ENCODE peak calls at places on chromosomes 16 and 17, in five cellular contexts. One of them, this sample, is unnamed.

GRCh38 chr17:47624727-47625068 is 25.0 kb upstream of the KPNB1 start:
- DNase-seq in activated T-helper 9 cell treated with anti-CD3 and anti-CD28 coated beads, Interleukin-2, amount 50 U/mL, for 16 hours: no peak
- DNase-seq in activated naive CD4-positive, alpha-beta T cell treated with anti-CD3 and anti-CD28 coated beads, Interleukin-2, amount 50 U/mL, for 16 hours: no peak
- DNase-seq in EL: no peak
- DNase-seq in hepatic stellate cell: no peak
- DNase-seq in this sample: no peak

GRCh38 chr16:75005697-75006096 is 6.9 kb downstream of the ZNRF1 start:
- DNase-seq in activated T-helper 9 cell treated with anti-CD3 and anti-CD28 coated beads, Interleukin-2, amount 50 U/mL, for 16 hours: no peak
- DNase-seq in activated naive CD4-positive, alpha-beta T cell treated with anti-CD3 and anti-CD28 coated beads, Interleukin-2, amount 50 U/mL, for 16 hours: no peak
- DNase-seq in EL: no peak
- DNase-seq in hepatic stellate cell: no peak
- DNase-seq in this sample: no peak

GRCh38 chr17:75819723-75820410 is 24.3 kb downstream of the UNC13D start:
- DNase-seq in activated T-helper 9 cell treated with anti-CD3 and anti-CD28 coated beads, Interleukin-2, amount 50 U/mL, for 16 hours: no peak
- DNase-seq in activated naive CD4-positive, alpha-beta T cell treated with anti-CD3 and anti-CD28 coated beads, Interleukin-2, amount 50 U/mL, for 16 hours: no peak
- DNase-seq in EL: no peak
- DNase-seq in hepatic stellate cell: no peak
- DNase-seq in this sample: no peak

GRCh38 chr16:89332248-89333245 is 115.0 kb downstream of the ZNF778 start:
- DNase-seq in activated T-helper 9 cell treated with anti-CD3 and anti-CD28 coated beads, Interleukin-2, amount 50 U/mL, for 16 hours: no peak
- DNase-seq in activated naive CD4-positive, alpha-beta T cell treated with anti-CD3 and anti-CD28 coated beads, Interleukin-2, amount 50 U/mL, for 16 hours: peak; percentile 8
- DNase-seq in EL: no peak
- DNase-seq in hepatic stellate cell: no peak
- DNase-seq in this sample: no peak

GRCh38 chr16:35102780-35103403 is 1643.5 kb downstream of the TP53TG3F start:
- DNase-seq in activated T-helper 9 cell treated with anti-CD3 and anti-CD28 coated beads, Interleukin-2, amount 50 U/mL, for 16 hours: no peak
- DNase-seq in activated naive CD4-positive, alpha-beta T cell treated with anti-CD3 and anti-CD28 coated beads, Interleukin-2, amount 50 U/mL, for 16 hours: no peak
- DNase-seq in EL: no peak
- DNase-seq in hepatic stellate cell: no peak
- DNase-seq in this sample: no peak

GRCh38 chr16:763386-763785 is 2.9 kb downstream of the MSLN start:
- DNase-seq in activated T-helper 9 cell treated with anti-CD3 and anti-CD28 coated beads, Interleukin-2, amount 50 U/mL, for 16 hours: no peak
- DNase-seq in activated naive CD4-positive, alpha-beta T cell treated with anti-CD3 and anti-CD28 coated beads, Interleukin-2, amount 50 U/mL, for 16 hours: no peak
- DNase-seq in EL: no peak
- DNase-seq in hepatic stellate cell: no peak
- DNase-seq in this sample: no peak

GRCh38 chr17:19937522-19937921 is 40.1 kb downstream of the AKAP10 start:
- DNase-seq in activated T-helper 9 cell treated with anti-CD3 and anti-CD28 coated beads, Interleukin-2, amount 50 U/mL, for 16 hours: no peak
- DNase-seq in activated naive CD4-positive, alpha-beta T cell treated with anti-CD3 and anti-CD28 coated beads, Interleukin-2, amount 50 U/mL, for 16 hours: no peak
- DNase-seq in EL: no peak
- DNase-seq in hepatic stellate cell: no peak
- DNase-seq in this sample: no peak

GRCh38 chr16:77816293-77816692 is 27.9 kb downstream of the VAT1L start:
- DNase-seq in activated T-helper 9 cell treated with anti-CD3 and anti-CD28 coated beads, Interleukin-2, amount 50 U/mL, for 16 hours: no peak
- DNase-seq in activated naive CD4-positive, alpha-beta T cell treated with anti-CD3 and anti-CD28 coated beads, Interleukin-2, amount 50 U/mL, for 16 hours: no peak
- DNase-seq in EL: no peak
- DNase-seq in hepatic stellate cell: no peak
- DNase-seq in this sample: no peak

GRCh38 chr17:4433515-4434031 is at the start of gene SPNS3:
- DNase-seq in activated T-helper 9 cell treated with anti-CD3 and anti-CD28 coated beads, Interleukin-2, amount 50 U/mL, for 16 hours: peak; percentile 13
- DNase-seq in activated naive CD4-positive, alpha-beta T cell treated with anti-CD3 and anti-CD28 coated beads, Interleukin-2, amount 50 U/mL, for 16 hours: peak; percentile 39
- DNase-seq in EL: peak; percentile 32
- DNase-seq in hepatic stellate cell: no peak
- DNase-seq in this sample: no peak

GRCh38 chr16:89190150-89190958 is 10.0 kb downstream of the SLC22A31 start:
- DNase-seq in activated T-helper 9 cell treated with anti-CD3 and anti-CD28 coated beads, Interleukin-2, amount 50 U/mL, for 16 hours: no peak
- DNase-seq in activated naive CD4-positive, alpha-beta T cell treated with anti-CD3 and anti-CD28 coated beads, Interleukin-2, amount 50 U/mL, for 16 hours: no peak
- DNase-seq in EL: no peak
- DNase-seq in hepatic stellate cell: no peak
- DNase-seq in this sample: no peak

GRCh38 chr16:19165101-19165500 is 2.9 kb upstream of the SYT17 start:
- DNase-seq in activated T-helper 9 cell treated with anti-CD3 and anti-CD28 coated beads, Interleukin-2, amount 50 U/mL, for 16 hours: no peak
- DNase-seq in activated naive CD4-positive, alpha-beta T cell treated with anti-CD3 and anti-CD28 coated beads, Interleukin-2, amount 50 U/mL, for 16 hours: no peak
- DNase-seq in EL: no peak
- DNase-seq in hepatic stellate cell: no peak
- DNase-seq in this sample: no peak

GRCh38 chr17:81083125-81083765 is 48.3 kb downstream of the BAIAP2 start:
- DNase-seq in activated T-helper 9 cell treated with anti-CD3 and anti-CD28 coated beads, Interleukin-2, amount 50 U/mL, for 16 hours: no peak
- DNase-seq in activated naive CD4-positive, alpha-beta T cell treated with anti-CD3 and anti-CD28 coated beads, Interleukin-2, amount 50 U/mL, for 16 hours: no peak
- DNase-seq in EL: no peak
- DNase-seq in hepatic stellate cell: no peak
- DNase-seq in this sample: no peak

GRCh38 chr17:39099686-39100293 is 51.6 kb downstream of the PLXDC1 start:
- DNase-seq in activated T-helper 9 cell treated with anti-CD3 and anti-CD28 coated beads, Interleukin-2, amount 50 U/mL, for 16 hours: no peak
- DNase-seq in activated naive CD4-positive, alpha-beta T cell treated with anti-CD3 and anti-CD28 coated beads, Interleukin-2, amount 50 U/mL, for 16 hours: no peak
- DNase-seq in EL: no peak
- DNase-seq in hepatic stellate cell: peak; percentile 76
- DNase-seq in this sample: no peak

GRCh38 chr17:9645858-9646555 is 690 bp downstream of the USP43 start:
- DNase-seq in activated T-helper 9 cell treated with anti-CD3 and anti-CD28 coated beads, Interleukin-2, amount 50 U/mL, for 16 hours: no peak
- DNase-seq in activated naive CD4-positive, alpha-beta T cell treated with anti-CD3 and anti-CD28 coated beads, Interleukin-2, amount 50 U/mL, for 16 hours: peak; percentile 16
- DNase-seq in EL: peak; percentile 31
- DNase-seq in hepatic stellate cell: no peak
- DNase-seq in this sample: peak; percentile 76

GRCh38 chr17:76120658-76121008 is 17.0 kb upstream of the EXOC7 start:
- DNase-seq in activated T-helper 9 cell treated with anti-CD3 and anti-CD28 coated beads, Interleukin-2, amount 50 U/mL, for 16 hours: no peak
- DNase-seq in activated naive CD4-positive, alpha-beta T cell treated with anti-CD3 and anti-CD28 coated beads, Interleukin-2, amount 50 U/mL, for 16 hours: no peak
- DNase-seq in EL: no peak
- DNase-seq in hepatic stellate cell: no peak
- DNase-seq in this sample: no peak

GRCh38 chr17:80421381-80422090 is 6.6 kb downstream of the ENDOV start:
- DNase-seq in activated T-helper 9 cell treated with anti-CD3 and anti-CD28 coated beads, Interleukin-2, amount 50 U/mL, for 16 hours: no peak
- DNase-seq in activated naive CD4-positive, alpha-beta T cell treated with anti-CD3 and anti-CD28 coated beads, Interleukin-2, amount 50 U/mL, for 16 hours: no peak
- DNase-seq in EL: no peak
- DNase-seq in hepatic stellate cell: no peak
- DNase-seq in this sample: no peak

GRCh38 chr17:73841431-73842060 is 197.3 kb upstream of the SDK2 start:
- DNase-seq in activated T-helper 9 cell treated with anti-CD3 and anti-CD28 coated beads, Interleukin-2, amount 50 U/mL, for 16 hours: no peak
- DNase-seq in activated naive CD4-positive, alpha-beta T cell treated with anti-CD3 and anti-CD28 coated beads, Interleukin-2, amount 50 U/mL, for 16 hours: no peak
- DNase-seq in EL: no peak
- DNase-seq in hepatic stellate cell: no peak
- DNase-seq in this sample: no peak

GRCh38 chr16:19841184-19841583 is 43.5 kb downstream of the GPRC5B start:
- DNase-seq in activated T-helper 9 cell treated with anti-CD3 and anti-CD28 coated beads, Interleukin-2, amount 50 U/mL, for 16 hours: no peak
- DNase-seq in activated naive CD4-positive, alpha-beta T cell treated with anti-CD3 and anti-CD28 coated beads, Interleukin-2, amount 50 U/mL, for 16 hours: no peak
- DNase-seq in EL: no peak
- DNase-seq in hepatic stellate cell: no peak
- DNase-seq in this sample: no peak

GRCh38 chr17:22507823-22508222 is 815.5 kb downstream of the KCNJ18 start:
- DNase-seq in activated T-helper 9 cell treated with anti-CD3 and anti-CD28 coated beads, Interleukin-2, amount 50 U/mL, for 16 hours: no peak
- DNase-seq in activated naive CD4-positive, alpha-beta T cell treated with anti-CD3 and anti-CD28 coated beads, Interleukin-2, amount 50 U/mL, for 16 hours: no peak
- DNase-seq in EL: no peak
- DNase-seq in hepatic stellate cell: no peak
- DNase-seq in this sample: no peak

GRCh38 chr17:73493212-73493814 is 150.9 kb downstream of the SDK2 start:
- DNase-seq in activated T-helper 9 cell treated with anti-CD3 and anti-CD28 coated beads, Interleukin-2, amount 50 U/mL, for 16 hours: no peak
- DNase-seq in activated naive CD4-positive, alpha-beta T cell treated with anti-CD3 and anti-CD28 coated beads, Interleukin-2, amount 50 U/mL, for 16 hours: no peak
- DNase-seq in EL: no peak
- DNase-seq in hepatic stellate cell: no peak
- DNase-seq in this sample: no peak

GRCh38 chr17:56441331-56441730 is 152.2 kb upstream of the NOG start:
- DNase-seq in activated T-helper 9 cell treated with anti-CD3 and anti-CD28 coated beads, Interleukin-2, amount 50 U/mL, for 16 hours: no peak
- DNase-seq in activated naive CD4-positive, alpha-beta T cell treated with anti-CD3 and anti-CD28 coated beads, Interleukin-2, amount 50 U/mL, for 16 hours: no peak
- DNase-seq in EL: peak; percentile 92
- DNase-seq in hepatic stellate cell: peak; percentile 41
- DNase-seq in this sample: no peak

GRCh38 chr16:79757163-79757562 is 156.6 kb upstream of the MAF start:
- DNase-seq in activated T-helper 9 cell treated with anti-CD3 and anti-CD28 coated beads, Interleukin-2, amount 50 U/mL, for 16 hours: no peak
- DNase-seq in activated naive CD4-positive, alpha-beta T cell treated with anti-CD3 and anti-CD28 coated beads, Interleukin-2, amount 50 U/mL, for 16 hours: no peak
- DNase-seq in EL: no peak
- DNase-seq in hepatic stellate cell: no peak
- DNase-seq in this sample: no peak

GRCh38 chr16:67946966-67947558 is 3.1 kb upstream of the LCAT start:
- DNase-seq in activated T-helper 9 cell treated with anti-CD3 and anti-CD28 coated beads, Interleukin-2, amount 50 U/mL, for 16 hours: no peak
- DNase-seq in activated naive CD4-positive, alpha-beta T cell treated with anti-CD3 and anti-CD28 coated beads, Interleukin-2, amount 50 U/mL, for 16 hours: no peak
- DNase-seq in EL: no peak
- DNase-seq in hepatic stellate cell: no peak
- DNase-seq in this sample: no peak

GRCh38 chr17:38908676-38909181 is 16.7 kb upstream of the LASP1NB start:
- DNase-seq in activated T-helper 9 cell treated with anti-CD3 and anti-CD28 coated beads, Interleukin-2, amount 50 U/mL, for 16 hours: no peak
- DNase-seq in activated naive CD4-positive, alpha-beta T cell treated with anti-CD3 and anti-CD28 coated beads, Interleukin-2, amount 50 U/mL, for 16 hours: no peak
- DNase-seq in EL: no peak
- DNase-seq in hepatic stellate cell: no peak
- DNase-seq in this sample: no peak

GRCh38 chr16:13307255-13307654 is 405.9 kb downstream of the SHISA9 start:
- DNase-seq in activated T-helper 9 cell treated with anti-CD3 and anti-CD28 coated beads, Interleukin-2, amount 50 U/mL, for 16 hours: no peak
- DNase-seq in activated naive CD4-positive, alpha-beta T cell treated with anti-CD3 and anti-CD28 coated beads, Interleukin-2, amount 50 U/mL, for 16 hours: no peak
- DNase-seq in EL: peak; percentile 49
- DNase-seq in hepatic stellate cell: no peak
- DNase-seq in this sample: no peak

GRCh38 chr17:44137891-44138709 is 3.6 kb upstream of the HROB start:
- DNase-seq in activated T-helper 9 cell treated with anti-CD3 and anti-CD28 coated beads, Interleukin-2, amount 50 U/mL, for 16 hours: peak; percentile 67
- DNase-seq in activated naive CD4-positive, alpha-beta T cell treated with anti-CD3 and anti-CD28 coated beads, Interleukin-2, amount 50 U/mL, for 16 hours: peak; percentile 76
- DNase-seq in EL: peak; percentile 100
- DNase-seq in hepatic stellate cell: peak; percentile 99
- DNase-seq in this sample: peak; percentile 80

GRCh38 chr16:27096375-27096774 is 29.6 kb downstream of the C16orf82 start:
- DNase-seq in activated T-helper 9 cell treated with anti-CD3 and anti-CD28 coated beads, Interleukin-2, amount 50 U/mL, for 16 hours: no peak
- DNase-seq in activated naive CD4-positive, alpha-beta T cell treated with anti-CD3 and anti-CD28 coated beads, Interleukin-2, amount 50 U/mL, for 16 hours: no peak
- DNase-seq in EL: no peak
- DNase-seq in hepatic stellate cell: no peak
- DNase-seq in this sample: no peak

GRCh38 chr16:11799509-11800384 is 2.7 kb upstream of the ZC3H7A start:
- DNase-seq in activated T-helper 9 cell treated with anti-CD3 and anti-CD28 coated beads, Interleukin-2, amount 50 U/mL, for 16 hours: no peak
- DNase-seq in activated naive CD4-positive, alpha-beta T cell treated with anti-CD3 and anti-CD28 coated beads, Interleukin-2, amount 50 U/mL, for 16 hours: no peak
- DNase-seq in EL: no peak
- DNase-seq in hepatic stellate cell: no peak
- DNase-seq in this sample: no peak

This sample was measured in type B pancreatic cell.